ENCODE peak calls at places on chromosomes 4 and X, in ten cellular contexts. M is transverse colon; C is stimulated activated CD4-positive, alpha-beta T cell treated with anti-CD3 and anti-CD28 coated beads, Interleukin-4, amount 100 ng/mL, for 48 hours; E is CD4-positive, alpha-beta memory T cell; I is tibial nerve; O is CD4-positive, CD25-positive, alpha-beta regulatory T cell; T is cardiac fibroblast; Q is CD8-positive, alpha-beta memory T cell; X is fibroblast of mammary gland; G is activated T-helper 1 cell treated with anti-CD3 and anti-CD28 coated beads, Interleukin-2, amount 50 U/mL, for 16 hours. P is an unnamed sample.

GRCh38 chr4:102560743-102561341 is 59.7 kb downstream of the NFKB1 start:
- DNase-seq in I (no peak), T (peak), M (no peak), O (no peak), C (no peak), Q (no peak), G (no peak), X (no peak), E (no peak), P (no peak)

GRCh38 chrX:112197845-112198244 is 115.3 kb upstream of the TRPC5 start:
- DNase-seq in E (no peak), Q (no peak), X (no peak), O (no peak), T (no peak), M (no peak), G (no peak), C (no peak), I (no peak), P (no peak)

GRCh38 chrX:41240504-41240903 is 93.5 kb upstream of the DDX3X start:
- DNase-seq in I (no peak), O (no peak), X (no peak), M (no peak), C (no peak), E (no peak), Q (no peak), T (no peak), G (no peak), P (no peak)

GRCh38 chr4:7087036-7087435 is 19.2 kb upstream of the GRPEL1 start:
- DNase-seq in M (no peak), C (no peak), E (no peak), Q (no peak), I (no peak), X (no peak), G (no peak), T (no peak), O (no peak), P (no peak)

GRCh38 chr4:43765514-43765913 is 683.1 kb downstream of the KCTD8 start:
- DNase-seq in C (no peak), X (no peak), T (no peak), I (no peak), O (no peak), G (no peak), E (no peak), Q (no peak), M (no peak), P (no peak)

GRCh38 chr4:67083496-67083895 is 461.8 kb downstream of the CENPC start:
- DNase-seq in M (no peak), Q (no peak), I (no peak), C (no peak), E (no peak), O (no peak), T (no peak), G (no peak), X (no peak), P (no peak)

GRCh38 chr4:153616005-153616555 is 68.0 kb upstream of the TLR2 start:
- DNase-seq in O (no peak), Q (no peak), T (no peak), X (no peak), G (no peak), I (no peak), E (no peak), M (no peak), C (peak), P (no peak)

GRCh38 chr4:25144870-25145481 is 15.3 kb downstream of the SEPSECS start:
- DNase-seq in T (peak), I (no peak), C (no peak), O (peak), Q (no peak), M (no peak), G (no peak), X (peak), E (no peak), P (peak)

GRCh38 chr4:88005086-88005485 is 2.3 kb upstream of the PKD2 start:
- DNase-seq in X (peak), E (no peak), M (no peak), I (peak), O (no peak), C (no peak), Q (no peak), G (no peak), T (peak), P (peak)

GRCh38 chrX:11138498-11139390 is 27.6 kb downstream of the HCCS start:
- DNase-seq in X (no peak), C (no peak), G (no peak), E (no peak), O (no peak), M (no peak), T (no peak), Q (no peak), I (no peak), P (no peak)

GRCh38 chr4:181301735-181302380 is 941.3 kb upstream of the TENM3 start:
- DNase-seq in O (no peak), T (peak), X (peak), Q (no peak), I (no peak), C (peak), G (no peak), M (peak), E (no peak), P (peak)

GRCh38 chrX:4379071-4379470 is 665.6 kb upstream of the PRKX start:
- DNase-seq in E (no peak), Q (no peak), X (no peak), O (no peak), M (no peak), I (no peak), C (no peak), G (no peak), T (no peak), P (no peak)

GRCh38 chrX:13223868-13224555 is 95.8 kb downstream of the ATXN3L start:
- DNase-seq in G (no peak), T (peak), E (peak), C (no peak), Q (no peak), I (no peak), M (no peak), O (no peak), X (peak), P (peak)

GRCh38 chr4:77653162-77653758 is 47.6 kb downstream of the CXCL13 start:
- DNase-seq in T (no peak), C (no peak), Q (no peak), M (no peak), X (no peak), I (no peak), O (no peak), G (no peak), E (no peak), P (no peak)

P was measured in AG08395.